ENCODE peak calls at places on chromosomes 2 and 18, in six cellular contexts. One of them, this sample, is unnamed.

GRCh38 chr18:34990571-34990970 is 50.6 kb upstream of the MAPRE2 start:
- DNase-seq in mammary epithelial cell: peak
- DNase-seq in lung: no peak
- DNase-seq in AG10803: peak
- DNase-seq in stomach: no peak
- DNase-seq in Karpas-422: no peak
- DNase-seq in this sample: no peak

GRCh38 chr2:113283704-113284284 is 5.1 kb upstream of the PAX8 start:
- DNase-seq in mammary epithelial cell: peak
- DNase-seq in lung: peak
- DNase-seq in AG10803: peak
- DNase-seq in stomach: peak
- DNase-seq in Karpas-422: no peak
- DNase-seq in this sample: no peak

GRCh38 chr2:239230318-239231052 is 170.3 kb downstream of the HDAC4 start:
- DNase-seq in mammary epithelial cell: no peak
- DNase-seq in lung: no peak
- DNase-seq in AG10803: no peak
- DNase-seq in stomach: no peak
- DNase-seq in Karpas-422: no peak
- DNase-seq in this sample: no peak

GRCh38 chr2:104215269-104216161 is 638.4 kb upstream of the POU3F3 start:
- DNase-seq in mammary epithelial cell: no peak
- DNase-seq in lung: no peak
- DNase-seq in AG10803: no peak
- DNase-seq in stomach: no peak
- DNase-seq in Karpas-422: no peak
- DNase-seq in this sample: no peak

GRCh38 chr2:106843910-106844250 is 42.1 kb downstream of the ST6GAL2 start:
- DNase-seq in mammary epithelial cell: no peak
- DNase-seq in lung: no peak
- DNase-seq in AG10803: no peak
- DNase-seq in stomach: no peak
- DNase-seq in Karpas-422: peak
- DNase-seq in this sample: no peak

GRCh38 chr18:11946756-11947155 is 34.6 kb upstream of the IMPA2 start:
- DNase-seq in mammary epithelial cell: peak
- DNase-seq in lung: no peak
- DNase-seq in AG10803: peak
- DNase-seq in stomach: no peak
- DNase-seq in Karpas-422: no peak
- DNase-seq in this sample: no peak

GRCh38 chr2:16940214-16940613 is 274.6 kb upstream of the CYRIA start:
- DNase-seq in mammary epithelial cell: no peak
- DNase-seq in lung: no peak
- DNase-seq in AG10803: no peak
- DNase-seq in stomach: no peak
- DNase-seq in Karpas-422: no peak
- DNase-seq in this sample: no peak

GRCh38 chr2:15645720-15646385 is 54.2 kb downstream of the DDX1 start:
- DNase-seq in mammary epithelial cell: no peak
- DNase-seq in lung: no peak
- DNase-seq in AG10803: no peak
- DNase-seq in stomach: no peak
- DNase-seq in Karpas-422: no peak
- DNase-seq in this sample: no peak

GRCh38 chr2:40384714-40385113 is 67.2 kb downstream of the SLC8A1 start:
- DNase-seq in mammary epithelial cell: peak
- DNase-seq in lung: no peak
- DNase-seq in AG10803: peak
- DNase-seq in stomach: no peak
- DNase-seq in Karpas-422: no peak
- DNase-seq in this sample: no peak

GRCh38 chr18:35939166-35939565 is 33.3 kb upstream of the RMP24 start:
- DNase-seq in mammary epithelial cell: no peak
- DNase-seq in lung: peak
- DNase-seq in AG10803: no peak
- DNase-seq in stomach: no peak
- DNase-seq in Karpas-422: peak
- DNase-seq in this sample: no peak

GRCh38 chr2:202035089-202035940 is 1.7 kb downstream of the FZD7 start:
- DNase-seq in mammary epithelial cell: peak
- DNase-seq in lung: no peak
- DNase-seq in AG10803: peak
- DNase-seq in stomach: peak
- DNase-seq in Karpas-422: no peak
- DNase-seq in this sample: peak

GRCh38 chr2:32168513-32168912 is 2.8 kb downstream of the SLC30A6 start:
- DNase-seq in mammary epithelial cell: no peak
- DNase-seq in lung: no peak
- DNase-seq in AG10803: no peak
- DNase-seq in stomach: no peak
- DNase-seq in Karpas-422: peak
- DNase-seq in this sample: peak

GRCh38 chr2:7490672-7491071 is 573.5 kb downstream of the RNF144A start:
- DNase-seq in mammary epithelial cell: no peak
- DNase-seq in lung: no peak
- DNase-seq in AG10803: no peak
- DNase-seq in stomach: no peak
- DNase-seq in Karpas-422: no peak
- DNase-seq in this sample: no peak

GRCh38 chr2:118853647-118854367 is 6.4 kb upstream of the EN1 start:
- DNase-seq in mammary epithelial cell: no peak
- DNase-seq in lung: no peak
- DNase-seq in AG10803: no peak
- DNase-seq in stomach: no peak
- DNase-seq in Karpas-422: no peak
- DNase-seq in this sample: no peak

GRCh38 chr18:78085241-78086185 is 835.9 kb downstream of the GALR1 start:
- DNase-seq in mammary epithelial cell: no peak
- DNase-seq in lung: no peak
- DNase-seq in AG10803: no peak
- DNase-seq in stomach: no peak
- DNase-seq in Karpas-422: no peak
- DNase-seq in this sample: no peak

GRCh38 chr2:128584296-128584900 is 265.7 kb upstream of the HS6ST1 start:
- DNase-seq in mammary epithelial cell: no peak
- DNase-seq in lung: peak
- DNase-seq in AG10803: peak
- DNase-seq in stomach: no peak
- DNase-seq in Karpas-422: no peak
- DNase-seq in this sample: no peak

GRCh38 chr2:3575534-3576324 is 669 bp downstream of the RPS7 start:
- DNase-seq in mammary epithelial cell: peak
- DNase-seq in lung: no peak
- DNase-seq in AG10803: no peak
- DNase-seq in stomach: no peak
- DNase-seq in Karpas-422: peak
- DNase-seq in this sample: peak

GRCh38 chr2:166376488-166376828 is 714 bp upstream of the SCN9A start:
- DNase-seq in mammary epithelial cell: no peak
- DNase-seq in lung: no peak
- DNase-seq in AG10803: no peak
- DNase-seq in stomach: no peak
- DNase-seq in Karpas-422: no peak
- DNase-seq in this sample: no peak

GRCh38 chr2:157625311-157625710 is 3.4 kb downstream of the ACVR1C start:
- DNase-seq in mammary epithelial cell: no peak
- DNase-seq in lung: no peak
- DNase-seq in AG10803: no peak
- DNase-seq in stomach: no peak
- DNase-seq in Karpas-422: no peak
- DNase-seq in this sample: no peak

GRCh38 chr18:12711446-12711845 is 8.6 kb downstream of the PSMG2 start:
- DNase-seq in mammary epithelial cell: no peak
- DNase-seq in lung: no peak
- DNase-seq in AG10803: no peak
- DNase-seq in stomach: no peak
- DNase-seq in Karpas-422: no peak
- DNase-seq in this sample: no peak

GRCh38 chr2:239466046-239466754 is 65.4 kb upstream of the HDAC4 start:
- DNase-seq in mammary epithelial cell: no peak
- DNase-seq in lung: no peak
- DNase-seq in AG10803: peak
- DNase-seq in stomach: no peak
- DNase-seq in Karpas-422: no peak
- DNase-seq in this sample: no peak

GRCh38 chr2:174717273-174717672 is 47.0 kb downstream of the CHRNA1 start:
- DNase-seq in mammary epithelial cell: peak
- DNase-seq in lung: no peak
- DNase-seq in AG10803: peak
- DNase-seq in stomach: no peak
- DNase-seq in Karpas-422: no peak
- DNase-seq in this sample: no peak

GRCh38 chr2:181085729-181086128 is 105.3 kb downstream of the UBE2E3 start:
- DNase-seq in mammary epithelial cell: no peak
- DNase-seq in lung: no peak
- DNase-seq in AG10803: no peak
- DNase-seq in stomach: no peak
- DNase-seq in Karpas-422: no peak
- DNase-seq in this sample: no peak

GRCh38 chr2:127566139-127566417 is 30.6 kb downstream of the MYO7B start:
- DNase-seq in mammary epithelial cell: no peak
- DNase-seq in lung: no peak
- DNase-seq in AG10803: no peak
- DNase-seq in stomach: no peak
- DNase-seq in Karpas-422: no peak
- DNase-seq in this sample: no peak

GRCh38 chr2:63047534-63048281 is 2.9 kb upstream of the OTX1 start:
- DNase-seq in mammary epithelial cell: no peak
- DNase-seq in lung: no peak
- DNase-seq in AG10803: no peak
- DNase-seq in stomach: no peak
- DNase-seq in Karpas-422: no peak
- DNase-seq in this sample: peak

GRCh38 chr2:190863946-190864345 is 16.7 kb upstream of the GLS start:
- DNase-seq in mammary epithelial cell: no peak
- DNase-seq in lung: peak
- DNase-seq in AG10803: peak
- DNase-seq in stomach: no peak
- DNase-seq in Karpas-422: peak
- DNase-seq in this sample: no peak

GRCh38 chr2:240383871-240384700 is 51.4 kb upstream of the GPC1 start:
- DNase-seq in mammary epithelial cell: no peak
- DNase-seq in lung: no peak
- DNase-seq in AG10803: no peak
- DNase-seq in stomach: no peak
- DNase-seq in Karpas-422: no peak
- DNase-seq in this sample: no peak

GRCh38 chr2:15674637-15675455 is 83.2 kb downstream of the DDX1 start:
- DNase-seq in mammary epithelial cell: peak
- DNase-seq in lung: peak
- DNase-seq in AG10803: peak
- DNase-seq in stomach: peak
- DNase-seq in Karpas-422: no peak
- DNase-seq in this sample: no peak

DNA sequence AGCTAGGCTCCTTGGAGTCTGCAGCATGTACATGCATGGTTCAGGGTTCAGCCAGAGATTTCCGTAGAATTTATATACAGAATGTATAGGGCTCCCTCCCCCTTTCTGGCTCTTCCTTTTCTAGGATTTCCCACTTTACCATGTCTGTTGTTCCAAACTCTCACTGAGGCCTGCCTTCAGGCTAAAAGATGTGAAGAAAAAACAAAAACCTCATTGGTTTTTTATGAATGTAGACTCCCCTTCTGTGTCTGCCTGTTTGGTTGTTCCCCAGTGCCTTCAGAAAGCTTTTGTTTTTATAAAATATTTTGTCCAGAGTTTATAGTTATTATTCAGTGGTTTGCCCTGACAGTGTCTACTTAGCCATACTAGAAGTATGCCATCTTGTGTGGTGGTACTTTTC is 3.6 kb downstream of the NDUFV2 start:
- DNase-seq in mammary epithelial cell: no peak
- DNase-seq in lung: no peak
- DNase-seq in AG10803: no peak
- DNase-seq in stomach: no peak
- DNase-seq in Karpas-422: no peak
- DNase-seq in this sample: no peak
- H3K4me3 ChIP-seq in mammary epithelial cell: no peak
- H3K4me3 ChIP-seq in lung: no peak
- H3K4me3 ChIP-seq in AG10803: peak
- H3K4me3 ChIP-seq in stomach: no peak
- H3K4me3 ChIP-seq in Karpas-422: peak
- H3K4me3 ChIP-seq in this sample: peak

GRCh38 chr2:152406119-152406835 is 71.3 kb downstream of the FMNL2 start:
- DNase-seq in mammary epithelial cell: no peak
- DNase-seq in lung: no peak
- DNase-seq in AG10803: no peak
- DNase-seq in stomach: no peak
- DNase-seq in Karpas-422: no peak
- DNase-seq in this sample: peak
- H3K4me3 ChIP-seq in mammary epithelial cell: no peak
- H3K4me3 ChIP-seq in lung: no peak
- H3K4me3 ChIP-seq in AG10803: no peak
- H3K4me3 ChIP-seq in stomach: no peak
- H3K4me3 ChIP-seq in Karpas-422: no peak
- H3K4me3 ChIP-seq in this sample: no peak

GRCh38 chr18:42255908-42256765 is 301.1 kb downstream of the PIK3C3 start:
- DNase-seq in mammary epithelial cell: peak
- DNase-seq in lung: no peak
- DNase-seq in AG10803: no peak
- DNase-seq in stomach: no peak
- DNase-seq in Karpas-422: no peak
- DNase-seq in this sample: no peak
- H3K4me3 ChIP-seq in mammary epithelial cell: no peak
- H3K4me3 ChIP-seq in lung: no peak
- H3K4me3 ChIP-seq in AG10803: no peak
- H3K4me3 ChIP-seq in stomach: no peak
- H3K4me3 ChIP-seq in Karpas-422: no peak
- H3K4me3 ChIP-seq in this sample: no peak

GRCh38 chr2:44748-45341 is 1.5 kb downstream of the FAM110C start:
- DNase-seq in mammary epithelial cell: peak
- DNase-seq in lung: no peak
- DNase-seq in AG10803: no peak
- DNase-seq in stomach: peak
- DNase-seq in Karpas-422: no peak
- DNase-seq in this sample: no peak
- H3K4me3 ChIP-seq in mammary epithelial cell: peak
- H3K4me3 ChIP-seq in lung: peak
- H3K4me3 ChIP-seq in AG10803: no peak
- H3K4me3 ChIP-seq in stomach: peak
- H3K4me3 ChIP-seq in Karpas-422: no peak
- H3K4me3 ChIP-seq in this sample: no peak

This sample was measured in GM06990.